ENCODE peak calls at places on chromosomes 2 and 18, in six cellular contexts. F is GM23338, I is GM12878, J is SK-N-SH, D is HepG2, G is K562. C is an unnamed sample. For H3K79me2, the result is how much of the 10 kb centered on the place peaks cover.

GRCh38 chr2:127431408-127432023 is 13.3 kb downstream of the PROC start:
- DNase-seq in F (no peak), I (no peak), J (no peak), D (no peak), G (no peak), C (no peak)

GRCh38 chr2:213065583-213066444 is 85.6 kb downstream of the IKZF2 start:
- DNase-seq in F (peak), I (no peak), J (peak), D (no peak), G (no peak), C (no peak)

GRCh38 chr2:223324402-223324801 is 272.4 kb downstream of the KCNE4 start:
- DNase-seq in F (no peak), I (no peak), J (no peak), D (no peak), G (no peak), C (no peak)

GRCh38 chr18:50401888-50402287 is 27.0 kb downstream of the SKA1 start:
- DNase-seq in F (peak), I (no peak), J (peak), D (peak), G (peak), C (no peak)

GRCh38 chr2:233542507-233542906 is 24.1 kb downstream of the USP40 start:
- DNase-seq in F (no peak), I (no peak), J (no peak), D (no peak), G (no peak), C (no peak)

GRCh38 chr2:96916156-96917007 is 46.5 kb upstream of the SEMA4C start:
- DNase-seq in F (no peak), I (no peak), J (no peak), D (no peak), G (no peak), C (no peak)

GRCh38 chr2:128835342-128835855 is 516.7 kb upstream of the HS6ST1 start:
- DNase-seq in F (no peak), I (no peak), J (no peak), D (no peak), G (no peak), C (no peak)

GRCh38 chr2:138078153-138078552 is 113.9 kb downstream of the HNMT start:
- DNase-seq in F (no peak), I (no peak), J (no peak), D (no peak), G (no peak), C (no peak)

GRCh38 chr2:146874260-146874658 is 970.6 kb upstream of the ACVR2A start:
- DNase-seq in F (no peak), I (no peak), J (no peak), D (no peak), G (no peak), C (peak)

GRCh38 chr2:29397039-29397438 is 281.8 kb downstream of the CLIP4 start:
- DNase-seq in F (no peak), I (no peak), J (no peak), D (no peak), G (no peak), C (no peak)

GRCh38 chr2:173231042-173231441 is 123.6 kb upstream of the CDCA7 start:
- DNase-seq in F (no peak), I (no peak), J (no peak), D (peak), G (no peak), C (no peak)

GRCh38 chr2:122251153-122251552 is 495.7 kb downstream of the TSN start:
- DNase-seq in F (no peak), I (no peak), J (no peak), D (no peak), G (no peak), C (no peak)

GRCh38 chr2:190303642-190304041 is 16.0 kb downstream of the HIBCH start:
- DNase-seq in F (no peak), I (no peak), J (no peak), D (no peak), G (no peak), C (no peak)

GRCh38 chr2:22499082-22499844 is 885.7 kb upstream of the KLHL29 start:
- DNase-seq in F (no peak), I (no peak), J (no peak), D (no peak), G (no peak), C (no peak)

GRCh38 chr2:6167592-6168138 is 475.5 kb downstream of the SOX11 start:
- DNase-seq in F (no peak), I (no peak), J (no peak), D (no peak), G (no peak), C (no peak)

GRCh38 chr2:160334028-160334729 is 134.1 kb upstream of the ITGB6 start:
- DNase-seq in F (no peak), I (no peak), J (no peak), D (no peak), G (no peak), C (no peak)

GRCh38 chr18:51447351-51447896 is 249.9 kb upstream of the MEX3C start:
- DNase-seq in F (peak), I (no peak), J (no peak), D (no peak), G (no peak), C (no peak)

GRCh38 chr2:88857951-88858406 is 166.5 kb downstream of the RPIA start:
- DNase-seq in F (peak), I (no peak), J (no peak), D (no peak), G (no peak), C (no peak)

GRCh38 chr2:65374999-65375398 is 57.4 kb downstream of the SPRED2 start:
- DNase-seq in F (no peak), I (no peak), J (no peak), D (no peak), G (no peak), C (no peak)

GRCh38 chr2:205477016-205477705 is 205.1 kb upstream of the NRP2 start:
- DNase-seq in F (no peak), I (no peak), J (no peak), D (no peak), G (no peak), C (no peak)

GRCh38 chr2:228653884-228654283 is 472.4 kb upstream of the SPHKAP start:
- DNase-seq in F (no peak), I (no peak), J (no peak), D (no peak), G (no peak), C (no peak)

GRCh38 chr2:22784586-22784985 is 600.4 kb upstream of the KLHL29 start:
- DNase-seq in F (no peak), I (no peak), J (no peak), D (no peak), G (no peak), C (no peak)

GRCh38 chr2:128379021-128380005 is 60.6 kb upstream of the HS6ST1 start:
- DNase-seq in F (no peak), I (no peak), J (peak), D (peak), G (no peak), C (no peak)

GRCh38 chr2:172300851-172301250 is 126.5 kb upstream of the ITGA6 start:
- DNase-seq in F (no peak), I (no peak), J (no peak), D (no peak), G (no peak), C (no peak)

GRCh38 chr2:127658146-127658545 is 12.2 kb downstream of the GPR17 start:
- DNase-seq in F (no peak), I (no peak), J (no peak), D (no peak), G (no peak), C (no peak)

GRCh38 chr2:65527451-65528240 is 95.2 kb upstream of the SPRED2 start:
- DNase-seq in F (no peak), I (no peak), J (no peak), D (peak), G (peak), C (no peak)

GRCh38 chr2:124973396-124973795 is 948.3 kb downstream of the CNTNAP5 start:
- DNase-seq in F (no peak), I (no peak), J (no peak), D (no peak), G (no peak), C (no peak)

GRCh38 chr2:152814475-152815030 is 96.1 kb downstream of the ARL6IP6 start:
- DNase-seq in F (no peak), I (no peak), J (no peak), D (no peak), G (no peak), C (no peak)

GRCh38 chr2:241774419-241775222 is 2.0 kb upstream of the GAL3ST2 start:
- DNase-seq in F (no peak), I (no peak), J (peak), D (peak), G (peak), C (peak)

GRCh38 chr18:37435996-37436395 is 129.6 kb downstream of the CELF4 start:
- DNase-seq in F (no peak), I (no peak), J (no peak), D (no peak), G (no peak), C (no peak)

GRCh38 chr18:29157905-29158304 is 981.0 kb upstream of the CDH2 start:
- DNase-seq in F (no peak), I (no peak), J (no peak), D (no peak), G (no peak), C (no peak)

GRCh38 chr2:120914839-120915521 is 179.3 kb downstream of the GLI2 start:
- DNase-seq in F (no peak), I (no peak), J (no peak), D (peak), G (peak), C (no peak)

GRCh38 chr2:240815761-240816583 is 4.0 kb downstream of the KIF1A start:
- DNase-seq in F (no peak), I (no peak), J (no peak), D (no peak), G (no peak), C (no peak)

GRCh38 chr2:53777134-53777533 is 9.5 kb downstream of the CHAC2 start:
- DNase-seq in F (no peak), I (no peak), J (no peak), D (no peak), G (no peak), C (no peak)
- H3K79me2 ChIP-seq in F (half or more), I (under half), J (half or more), D (half or more), G (half or more), C (half or more)

GRCh38 chr18:57768557-57769326 is 34.4 kb downstream of the ATP8B1 start:
- DNase-seq in F (no peak), I (no peak), J (no peak), D (no peak), G (no peak), C (no peak)
- TF ChIP-seq REST in F (no peak), I (no peak), J (no peak), D (no peak), G (no peak), C (no peak)

GRCh38 chr2:207243601-207244000 is 77.9 kb upstream of the KLF7 start:
- DNase-seq in F (no peak), I (no peak), J (no peak), D (no peak), G (no peak), C (no peak)

GRCh38 chr2:207240649-207241048 is 74.9 kb upstream of the KLF7 start:
- DNase-seq in F (no peak), I (no peak), J (no peak), D (no peak), G (no peak), C (no peak)

GRCh38 chr2:207239222-207239674 is 73.5 kb upstream of the KLF7 start:
- DNase-seq in F (no peak), I (no peak), J (no peak), D (no peak), G (peak), C (no peak)

GRCh38 chr2:207239754-207240494 is 74.2 kb upstream of the KLF7 start:
- DNase-seq in F (no peak), I (no peak), J (no peak), D (no peak), G (no peak), C (no peak)

GRCh38 chr2:207241198-207241597 is 75.5 kb upstream of the KLF7 start:
- DNase-seq in F (no peak), I (no peak), J (no peak), D (no peak), G (no peak), C (no peak)
- H3K79me2 ChIP-seq in F (under half), I (under half), J (under half), D (under half), G (under half), C (under half)

GRCh38 chr2:130336877-130337734 is 5.6 kb upstream of the IMP4 start:
- DNase-seq in F (peak), I (peak), J (peak), D (peak), G (peak), C (peak)
- TF ChIP-seq REST in F (no peak), I (no peak), J (no peak), D (peak), G (no peak), C (no peak)

GRCh38 chr2:47900857-47901256 is 5.4 kb downstream of the FBXO11 start:
- DNase-seq in F (no peak), I (no peak), J (no peak), D (no peak), G (no peak), C (no peak)
- H3K79me2 ChIP-seq in F (half or more), I (half or more), J (half or more), D (half or more), G (half or more), C (half or more)

GRCh38 chr2:8028036-8028435 is 653.8 kb upstream of the ID2 start:
- DNase-seq in F (no peak), I (no peak), J (no peak), D (no peak), G (no peak), C (no peak)

GRCh38 chr2:8027387-8027786 is 654.5 kb upstream of the ID2 start:
- DNase-seq in F (no peak), I (no peak), J (no peak), D (no peak), G (no peak), C (no peak)

GRCh38 chr2:8028436-8028835 is 653.4 kb upstream of the ID2 start:
- DNase-seq in F (no peak), I (no peak), J (no peak), D (no peak), G (no peak), C (no peak)

GRCh38 chr2:8030694-8031303 is 651.1 kb upstream of the ID2 start:
- DNase-seq in F (no peak), I (no peak), J (no peak), D (no peak), G (no peak), C (no peak)

GRCh38 chr2:8028981-8029380 is 652.9 kb upstream of the ID2 start:
- DNase-seq in F (no peak), I (no peak), J (no peak), D (no peak), G (no peak), C (no peak)
- TF ChIP-seq REST in F (no peak), I (no peak), J (no peak), D (no peak), G (no peak), C (no peak)

GRCh38 chr18:6876646-6877045 is 147.1 kb downstream of the ARHGAP28 start:
- DNase-seq in F (no peak), I (no peak), J (no peak), D (no peak), G (no peak), C (no peak)
- H3K79me2 ChIP-seq in F (under half), I (under half), J (under half), D (under half), G (under half), C (under half)

DNA sequence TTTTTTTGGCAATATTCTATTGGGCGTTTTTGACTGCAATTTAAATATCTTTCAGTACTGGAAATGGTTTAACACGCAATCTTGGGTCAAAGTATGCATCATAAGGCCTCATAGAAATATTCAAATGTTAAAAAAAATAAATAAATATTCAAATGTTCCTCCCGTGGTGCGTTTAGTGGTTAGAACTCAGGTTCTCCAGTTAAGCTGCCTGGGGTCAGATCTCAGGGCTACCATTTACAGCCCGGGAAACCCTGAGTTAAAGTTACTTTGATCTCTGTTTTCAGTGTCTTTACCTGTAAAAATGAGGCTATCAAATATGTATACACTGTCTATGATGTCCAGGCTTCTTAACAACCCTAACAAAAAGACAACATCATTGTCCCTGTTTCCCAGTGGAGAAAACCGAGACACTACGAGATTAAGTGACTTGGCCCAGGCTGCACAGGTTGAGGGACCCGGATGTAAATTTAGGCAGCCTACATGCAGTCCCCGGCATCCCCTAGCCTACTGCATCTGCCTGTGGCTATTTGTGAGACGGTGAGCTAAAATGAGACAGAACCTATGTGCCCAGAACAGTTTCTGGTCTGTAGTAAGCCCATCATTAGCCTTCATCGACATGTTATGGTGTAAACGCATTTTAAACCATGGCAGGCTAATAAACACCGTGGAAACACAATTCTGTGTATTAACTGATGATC is 1.7 kb downstream of the FHL2 start:
- DNase-seq in F (no peak), I (no peak), J (no peak), D (no peak), G (peak), C (peak)
- TF ChIP-seq REST in F (no peak), I (no peak), J (no peak), D (no peak), G (no peak), C (no peak)

GRCh38 chr2:86203614-86204013 is 4.4 kb downstream of the MRPL35 start:
- DNase-seq in F (no peak), I (no peak), J (no peak), D (no peak), G (no peak), C (no peak)
- H3K79me2 ChIP-seq in F (half or more), I (under half), J (half or more), D (under half), G (half or more), C (half or more)